ENCODE peak calls at places on chromosomes 16 and 17, in nine cellular contexts. One of them, this sample, is unnamed.
A peak's percentile ranks its signal among the peaks of the same experiment; 100 is the strongest.

GRCh38 chr16:1771864-1772361 is 570 bp upstream of the NME3 start:
- DNase-seq in OCI-LY7: peak; percentile 55
- DNase-seq in ascending aorta: no peak
- DNase-seq in iPS-NIHi11: no peak
- DNase-seq in pancreas: no peak
- DNase-seq in stimulated activated effector memory CD8-positive, alpha-beta T cell treated with anti-CD3 and anti-CD28 coated beads, Interleukin-12 subunit alpha, Interleukin-12 subunit beta, amount 100 ng/mL, for 72 hours: peak; percentile 73
- DNase-seq in NCI-H2171 treated with DMSO at 0.1 percent for 48 hours: no peak
- DNase-seq in NCI-H2029: no peak
- DNase-seq in stimulated activated CD8-positive, alpha-beta memory T cell treated with anti-CD3 and anti-CD28 coated beads, Interleukin-7, amount 100 ng/mL, for 1 hour: no peak
- DNase-seq in this sample: no peak

GRCh38 chr17:41907185-41907556 is 11.6 kb downstream of the ACLY start:
- DNase-seq in stimulated activated effector memory CD8-positive, alpha-beta T cell treated with anti-CD3 and anti-CD28 coated beads, Interleukin-12 subunit alpha, Interleukin-12 subunit beta, amount 100 ng/mL, for 72 hours: no peak
- DNase-seq in NCI-H2171 treated with DMSO at 0.1 percent for 48 hours: no peak
- DNase-seq in NCI-H2029: no peak
- DNase-seq in iPS-NIHi11: no peak
- DNase-seq in stimulated activated CD8-positive, alpha-beta memory T cell treated with anti-CD3 and anti-CD28 coated beads, Interleukin-7, amount 100 ng/mL, for 1 hour: no peak
- DNase-seq in pancreas: no peak
- DNase-seq in OCI-LY7: no peak
- DNase-seq in ascending aorta: no peak
- DNase-seq in this sample: no peak

GRCh38 chr17:4331614-4332013 is 34.9 kb downstream of the UBE2G1 start:
- DNase-seq in iPS-NIHi11: no peak
- DNase-seq in NCI-H2029: no peak
- DNase-seq in OCI-LY7: no peak
- DNase-seq in NCI-H2171 treated with DMSO at 0.1 percent for 48 hours: peak; percentile 11
- DNase-seq in pancreas: no peak
- DNase-seq in stimulated activated effector memory CD8-positive, alpha-beta T cell treated with anti-CD3 and anti-CD28 coated beads, Interleukin-12 subunit alpha, Interleukin-12 subunit beta, amount 100 ng/mL, for 72 hours: no peak
- DNase-seq in stimulated activated CD8-positive, alpha-beta memory T cell treated with anti-CD3 and anti-CD28 coated beads, Interleukin-7, amount 100 ng/mL, for 1 hour: no peak
- DNase-seq in ascending aorta: no peak
- DNase-seq in this sample: no peak

GRCh38 chr16:63169100-63169499 is 1132.9 kb upstream of the CDH8 start:
- DNase-seq in OCI-LY7: no peak
- DNase-seq in NCI-H2029: no peak
- DNase-seq in NCI-H2171 treated with DMSO at 0.1 percent for 48 hours: no peak
- DNase-seq in pancreas: no peak
- DNase-seq in stimulated activated CD8-positive, alpha-beta memory T cell treated with anti-CD3 and anti-CD28 coated beads, Interleukin-7, amount 100 ng/mL, for 1 hour: no peak
- DNase-seq in iPS-NIHi11: no peak
- DNase-seq in ascending aorta: no peak
- DNase-seq in stimulated activated effector memory CD8-positive, alpha-beta T cell treated with anti-CD3 and anti-CD28 coated beads, Interleukin-12 subunit alpha, Interleukin-12 subunit beta, amount 100 ng/mL, for 72 hours: no peak
- DNase-seq in this sample: no peak

GRCh38 chr17:51165680-51166197 is 472 bp upstream of the NME2 start:
- DNase-seq in stimulated activated CD8-positive, alpha-beta memory T cell treated with anti-CD3 and anti-CD28 coated beads, Interleukin-7, amount 100 ng/mL, for 1 hour: no peak
- DNase-seq in ascending aorta: no peak
- DNase-seq in iPS-NIHi11: peak; percentile 47
- DNase-seq in NCI-H2029: no peak
- DNase-seq in NCI-H2171 treated with DMSO at 0.1 percent for 48 hours: peak; percentile 86
- DNase-seq in stimulated activated effector memory CD8-positive, alpha-beta T cell treated with anti-CD3 and anti-CD28 coated beads, Interleukin-12 subunit alpha, Interleukin-12 subunit beta, amount 100 ng/mL, for 72 hours: no peak
- DNase-seq in OCI-LY7: no peak
- DNase-seq in pancreas: no peak
- DNase-seq in this sample: no peak

GRCh38 chr17:6054372-6054771 is 15.8 kb upstream of the WSCD1 start:
- DNase-seq in stimulated activated effector memory CD8-positive, alpha-beta T cell treated with anti-CD3 and anti-CD28 coated beads, Interleukin-12 subunit alpha, Interleukin-12 subunit beta, amount 100 ng/mL, for 72 hours: no peak
- DNase-seq in NCI-H2171 treated with DMSO at 0.1 percent for 48 hours: no peak
- DNase-seq in ascending aorta: no peak
- DNase-seq in iPS-NIHi11: no peak
- DNase-seq in NCI-H2029: no peak
- DNase-seq in stimulated activated CD8-positive, alpha-beta memory T cell treated with anti-CD3 and anti-CD28 coated beads, Interleukin-7, amount 100 ng/mL, for 1 hour: no peak
- DNase-seq in pancreas: no peak
- DNase-seq in OCI-LY7: no peak
- DNase-seq in this sample: no peak

GRCh38 chr16:68778551-68779231 is 41.6 kb downstream of the CDH1 start:
- DNase-seq in stimulated activated effector memory CD8-positive, alpha-beta T cell treated with anti-CD3 and anti-CD28 coated beads, Interleukin-12 subunit alpha, Interleukin-12 subunit beta, amount 100 ng/mL, for 72 hours: no peak
- DNase-seq in iPS-NIHi11: peak; percentile 54
- DNase-seq in NCI-H2171 treated with DMSO at 0.1 percent for 48 hours: peak; percentile 67
- DNase-seq in pancreas: peak; percentile 88
- DNase-seq in ascending aorta: no peak
- DNase-seq in OCI-LY7: no peak
- DNase-seq in stimulated activated CD8-positive, alpha-beta memory T cell treated with anti-CD3 and anti-CD28 coated beads, Interleukin-7, amount 100 ng/mL, for 1 hour: no peak
- DNase-seq in NCI-H2029: peak; percentile 63
- DNase-seq in this sample: no peak

GRCh38 chr17:80817861-80818260 is 173.8 kb upstream of the CHMP6 start:
- DNase-seq in iPS-NIHi11: no peak
- DNase-seq in stimulated activated effector memory CD8-positive, alpha-beta T cell treated with anti-CD3 and anti-CD28 coated beads, Interleukin-12 subunit alpha, Interleukin-12 subunit beta, amount 100 ng/mL, for 72 hours: no peak
- DNase-seq in NCI-H2171 treated with DMSO at 0.1 percent for 48 hours: no peak
- DNase-seq in OCI-LY7: no peak
- DNase-seq in NCI-H2029: no peak
- DNase-seq in ascending aorta: no peak
- DNase-seq in stimulated activated CD8-positive, alpha-beta memory T cell treated with anti-CD3 and anti-CD28 coated beads, Interleukin-7, amount 100 ng/mL, for 1 hour: no peak
- DNase-seq in pancreas: no peak
- DNase-seq in this sample: no peak

GRCh38 chr17:80446645-80447405 is 29.6 kb downstream of the NPTX1 start:
- DNase-seq in NCI-H2171 treated with DMSO at 0.1 percent for 48 hours: peak; percentile 52
- DNase-seq in OCI-LY7: no peak
- DNase-seq in ascending aorta: no peak
- DNase-seq in stimulated activated effector memory CD8-positive, alpha-beta T cell treated with anti-CD3 and anti-CD28 coated beads, Interleukin-12 subunit alpha, Interleukin-12 subunit beta, amount 100 ng/mL, for 72 hours: no peak
- DNase-seq in pancreas: peak; percentile 70
- DNase-seq in iPS-NIHi11: no peak
- DNase-seq in NCI-H2029: no peak
- DNase-seq in stimulated activated CD8-positive, alpha-beta memory T cell treated with anti-CD3 and anti-CD28 coated beads, Interleukin-7, amount 100 ng/mL, for 1 hour: no peak
- DNase-seq in this sample: no peak

GRCh38 chr16:84928679-84929420 is 82.5 kb downstream of the ZDHHC7 start:
- DNase-seq in stimulated activated effector memory CD8-positive, alpha-beta T cell treated with anti-CD3 and anti-CD28 coated beads, Interleukin-12 subunit alpha, Interleukin-12 subunit beta, amount 100 ng/mL, for 72 hours: no peak
- DNase-seq in NCI-H2171 treated with DMSO at 0.1 percent for 48 hours: no peak
- DNase-seq in NCI-H2029: no peak
- DNase-seq in pancreas: no peak
- DNase-seq in stimulated activated CD8-positive, alpha-beta memory T cell treated with anti-CD3 and anti-CD28 coated beads, Interleukin-7, amount 100 ng/mL, for 1 hour: no peak
- DNase-seq in ascending aorta: peak; percentile 48
- DNase-seq in iPS-NIHi11: no peak
- DNase-seq in OCI-LY7: no peak
- DNase-seq in this sample: no peak

GRCh38 chr16:15613676-15614075 is 29.3 kb downstream of the MARF1 start:
- DNase-seq in OCI-LY7: no peak
- DNase-seq in NCI-H2029: no peak
- DNase-seq in NCI-H2171 treated with DMSO at 0.1 percent for 48 hours: no peak
- DNase-seq in stimulated activated effector memory CD8-positive, alpha-beta T cell treated with anti-CD3 and anti-CD28 coated beads, Interleukin-12 subunit alpha, Interleukin-12 subunit beta, amount 100 ng/mL, for 72 hours: no peak
- DNase-seq in pancreas: no peak
- DNase-seq in iPS-NIHi11: no peak
- DNase-seq in stimulated activated CD8-positive, alpha-beta memory T cell treated with anti-CD3 and anti-CD28 coated beads, Interleukin-7, amount 100 ng/mL, for 1 hour: no peak
- DNase-seq in ascending aorta: no peak
- DNase-seq in this sample: no peak

GRCh38 chr16:89687092-89687940 is 827 bp downstream of the CDK10 start:
- DNase-seq in OCI-LY7: peak; percentile 73
- DNase-seq in NCI-H2029: no peak
- DNase-seq in stimulated activated effector memory CD8-positive, alpha-beta T cell treated with anti-CD3 and anti-CD28 coated beads, Interleukin-12 subunit alpha, Interleukin-12 subunit beta, amount 100 ng/mL, for 72 hours: no peak
- DNase-seq in ascending aorta: no peak
- DNase-seq in stimulated activated CD8-positive, alpha-beta memory T cell treated with anti-CD3 and anti-CD28 coated beads, Interleukin-7, amount 100 ng/mL, for 1 hour: no peak
- DNase-seq in iPS-NIHi11: no peak
- DNase-seq in NCI-H2171 treated with DMSO at 0.1 percent for 48 hours: peak; percentile 51
- DNase-seq in pancreas: peak; percentile 89
- DNase-seq in this sample: no peak

GRCh38 chr17:76388966-76389888 is 4.8 kb downstream of the SPHK1 start:
- DNase-seq in iPS-NIHi11: peak; percentile 55
- DNase-seq in ascending aorta: no peak
- DNase-seq in OCI-LY7: no peak
- DNase-seq in stimulated activated CD8-positive, alpha-beta memory T cell treated with anti-CD3 and anti-CD28 coated beads, Interleukin-7, amount 100 ng/mL, for 1 hour: no peak
- DNase-seq in NCI-H2029: no peak
- DNase-seq in NCI-H2171 treated with DMSO at 0.1 percent for 48 hours: no peak
- DNase-seq in stimulated activated effector memory CD8-positive, alpha-beta T cell treated with anti-CD3 and anti-CD28 coated beads, Interleukin-12 subunit alpha, Interleukin-12 subunit beta, amount 100 ng/mL, for 72 hours: no peak
- DNase-seq in pancreas: peak; percentile 38
- DNase-seq in this sample: no peak

GRCh38 chr16:57609541-57610401 is 18.7 kb upstream of the ADGRG1 start:
- DNase-seq in stimulated activated CD8-positive, alpha-beta memory T cell treated with anti-CD3 and anti-CD28 coated beads, Interleukin-7, amount 100 ng/mL, for 1 hour: no peak
- DNase-seq in pancreas: no peak
- DNase-seq in ascending aorta: no peak
- DNase-seq in NCI-H2171 treated with DMSO at 0.1 percent for 48 hours: peak; percentile 53
- DNase-seq in OCI-LY7: peak; percentile 31
- DNase-seq in iPS-NIHi11: no peak
- DNase-seq in NCI-H2029: peak; percentile 16
- DNase-seq in stimulated activated effector memory CD8-positive, alpha-beta T cell treated with anti-CD3 and anti-CD28 coated beads, Interleukin-12 subunit alpha, Interleukin-12 subunit beta, amount 100 ng/mL, for 72 hours: peak; percentile 91
- DNase-seq in this sample: no peak

GRCh38 chr16:80804451-80805383 is at the start of gene CDYL2:
- DNase-seq in iPS-NIHi11: peak; percentile 83
- DNase-seq in OCI-LY7: peak; percentile 53
- DNase-seq in NCI-H2171 treated with DMSO at 0.1 percent for 48 hours: no peak
- DNase-seq in pancreas: peak; percentile 34
- DNase-seq in stimulated activated effector memory CD8-positive, alpha-beta T cell treated with anti-CD3 and anti-CD28 coated beads, Interleukin-12 subunit alpha, Interleukin-12 subunit beta, amount 100 ng/mL, for 72 hours: peak; percentile 64
- DNase-seq in stimulated activated CD8-positive, alpha-beta memory T cell treated with anti-CD3 and anti-CD28 coated beads, Interleukin-7, amount 100 ng/mL, for 1 hour: no peak
- DNase-seq in NCI-H2029: no peak
- DNase-seq in ascending aorta: no peak
- DNase-seq in this sample: no peak

GRCh38 chr17:79970576-79971068 is 65.0 kb downstream of the TBC1D16 start:
- DNase-seq in ascending aorta: no peak
- DNase-seq in NCI-H2029: peak; percentile 7
- DNase-seq in stimulated activated CD8-positive, alpha-beta memory T cell treated with anti-CD3 and anti-CD28 coated beads, Interleukin-7, amount 100 ng/mL, for 1 hour: no peak
- DNase-seq in pancreas: no peak
- DNase-seq in OCI-LY7: peak; percentile 82
- DNase-seq in NCI-H2171 treated with DMSO at 0.1 percent for 48 hours: no peak
- DNase-seq in stimulated activated effector memory CD8-positive, alpha-beta T cell treated with anti-CD3 and anti-CD28 coated beads, Interleukin-12 subunit alpha, Interleukin-12 subunit beta, amount 100 ng/mL, for 72 hours: peak; percentile 60
- DNase-seq in iPS-NIHi11: peak; percentile 61
- DNase-seq in this sample: no peak

GRCh38 chr16:57801098-57801855 is 1.0 kb downstream of the KIFC3 start:
- DNase-seq in stimulated activated effector memory CD8-positive, alpha-beta T cell treated with anti-CD3 and anti-CD28 coated beads, Interleukin-12 subunit alpha, Interleukin-12 subunit beta, amount 100 ng/mL, for 72 hours: no peak
- DNase-seq in pancreas: no peak
- DNase-seq in NCI-H2029: no peak
- DNase-seq in NCI-H2171 treated with DMSO at 0.1 percent for 48 hours: no peak
- DNase-seq in iPS-NIHi11: no peak
- DNase-seq in ascending aorta: no peak
- DNase-seq in OCI-LY7: no peak
- DNase-seq in stimulated activated CD8-positive, alpha-beta memory T cell treated with anti-CD3 and anti-CD28 coated beads, Interleukin-7, amount 100 ng/mL, for 1 hour: no peak
- DNase-seq in this sample: no peak

GRCh38 chr17:28538296-28538895 is 14.0 kb downstream of the UNC119 start:
- DNase-seq in NCI-H2029: no peak
- DNase-seq in iPS-NIHi11: no peak
- DNase-seq in OCI-LY7: no peak
- DNase-seq in NCI-H2171 treated with DMSO at 0.1 percent for 48 hours: no peak
- DNase-seq in stimulated activated CD8-positive, alpha-beta memory T cell treated with anti-CD3 and anti-CD28 coated beads, Interleukin-7, amount 100 ng/mL, for 1 hour: no peak
- DNase-seq in stimulated activated effector memory CD8-positive, alpha-beta T cell treated with anti-CD3 and anti-CD28 coated beads, Interleukin-12 subunit alpha, Interleukin-12 subunit beta, amount 100 ng/mL, for 72 hours: no peak
- DNase-seq in pancreas: no peak
- DNase-seq in ascending aorta: no peak
- DNase-seq in this sample: no peak

GRCh38 chr17:5901731-5902660 is 168.2 kb upstream of the WSCD1 start:
- DNase-seq in NCI-H2171 treated with DMSO at 0.1 percent for 48 hours: no peak
- DNase-seq in OCI-LY7: no peak
- DNase-seq in NCI-H2029: no peak
- DNase-seq in stimulated activated CD8-positive, alpha-beta memory T cell treated with anti-CD3 and anti-CD28 coated beads, Interleukin-7, amount 100 ng/mL, for 1 hour: no peak
- DNase-seq in stimulated activated effector memory CD8-positive, alpha-beta T cell treated with anti-CD3 and anti-CD28 coated beads, Interleukin-12 subunit alpha, Interleukin-12 subunit beta, amount 100 ng/mL, for 72 hours: no peak
- DNase-seq in pancreas: no peak
- DNase-seq in iPS-NIHi11: no peak
- DNase-seq in ascending aorta: no peak
- DNase-seq in this sample: no peak

GRCh38 chr17:32523827-32524552 is 37.2 kb downstream of the CDK5R1 start:
- DNase-seq in OCI-LY7: peak; percentile 68
- DNase-seq in NCI-H2171 treated with DMSO at 0.1 percent for 48 hours: no peak
- DNase-seq in iPS-NIHi11: no peak
- DNase-seq in stimulated activated effector memory CD8-positive, alpha-beta T cell treated with anti-CD3 and anti-CD28 coated beads, Interleukin-12 subunit alpha, Interleukin-12 subunit beta, amount 100 ng/mL, for 72 hours: peak; percentile 70
- DNase-seq in pancreas: no peak
- DNase-seq in NCI-H2029: no peak
- DNase-seq in ascending aorta: no peak
- DNase-seq in stimulated activated CD8-positive, alpha-beta memory T cell treated with anti-CD3 and anti-CD28 coated beads, Interleukin-7, amount 100 ng/mL, for 1 hour: no peak
- DNase-seq in this sample: no peak

GRCh38 chr16:35562471-35562870 is 2103.1 kb downstream of the TP53TG3F start:
- DNase-seq in OCI-LY7: no peak
- DNase-seq in stimulated activated CD8-positive, alpha-beta memory T cell treated with anti-CD3 and anti-CD28 coated beads, Interleukin-7, amount 100 ng/mL, for 1 hour: no peak
- DNase-seq in NCI-H2029: no peak
- DNase-seq in pancreas: no peak
- DNase-seq in NCI-H2171 treated with DMSO at 0.1 percent for 48 hours: no peak
- DNase-seq in iPS-NIHi11: no peak
- DNase-seq in stimulated activated effector memory CD8-positive, alpha-beta T cell treated with anti-CD3 and anti-CD28 coated beads, Interleukin-12 subunit alpha, Interleukin-12 subunit beta, amount 100 ng/mL, for 72 hours: no peak
- DNase-seq in ascending aorta: no peak
- DNase-seq in this sample: no peak

GRCh38 chr16:85659805-85660511 is 28.8 kb downstream of the GINS2 start:
- DNase-seq in stimulated activated CD8-positive, alpha-beta memory T cell treated with anti-CD3 and anti-CD28 coated beads, Interleukin-7, amount 100 ng/mL, for 1 hour: peak; percentile 14
- DNase-seq in ascending aorta: no peak
- DNase-seq in iPS-NIHi11: peak; percentile 96
- DNase-seq in NCI-H2171 treated with DMSO at 0.1 percent for 48 hours: peak; percentile 47
- DNase-seq in stimulated activated effector memory CD8-positive, alpha-beta T cell treated with anti-CD3 and anti-CD28 coated beads, Interleukin-12 subunit alpha, Interleukin-12 subunit beta, amount 100 ng/mL, for 72 hours: peak; percentile 87
- DNase-seq in OCI-LY7: peak; percentile 69
- DNase-seq in pancreas: no peak
- DNase-seq in NCI-H2029: peak; percentile 27
- DNase-seq in this sample: no peak

GRCh38 chr16:67959520-67959919 is 8.9 kb downstream of the SLC12A4 start:
- DNase-seq in pancreas: peak; percentile 23
- DNase-seq in NCI-H2029: no peak
- DNase-seq in iPS-NIHi11: no peak
- DNase-seq in OCI-LY7: no peak
- DNase-seq in NCI-H2171 treated with DMSO at 0.1 percent for 48 hours: no peak
- DNase-seq in stimulated activated effector memory CD8-positive, alpha-beta T cell treated with anti-CD3 and anti-CD28 coated beads, Interleukin-12 subunit alpha, Interleukin-12 subunit beta, amount 100 ng/mL, for 72 hours: no peak
- DNase-seq in ascending aorta: no peak
- DNase-seq in stimulated activated CD8-positive, alpha-beta memory T cell treated with anti-CD3 and anti-CD28 coated beads, Interleukin-7, amount 100 ng/mL, for 1 hour: no peak
- DNase-seq in this sample: no peak

GRCh38 chr17:81578561-81579225 is 26.5 kb upstream of the FAAP100 start:
- DNase-seq in NCI-H2029: no peak
- DNase-seq in ascending aorta: no peak
- DNase-seq in iPS-NIHi11: no peak
- DNase-seq in pancreas: no peak
- DNase-seq in NCI-H2171 treated with DMSO at 0.1 percent for 48 hours: no peak
- DNase-seq in stimulated activated CD8-positive, alpha-beta memory T cell treated with anti-CD3 and anti-CD28 coated beads, Interleukin-7, amount 100 ng/mL, for 1 hour: no peak
- DNase-seq in stimulated activated effector memory CD8-positive, alpha-beta T cell treated with anti-CD3 and anti-CD28 coated beads, Interleukin-12 subunit alpha, Interleukin-12 subunit beta, amount 100 ng/mL, for 72 hours: no peak
- DNase-seq in OCI-LY7: no peak
- DNase-seq in this sample: no peak

GRCh38 chr17:35890774-35891155 is 10.6 kb upstream of the CCL5 start:
- DNase-seq in iPS-NIHi11: peak; percentile 44
- DNase-seq in stimulated activated effector memory CD8-positive, alpha-beta T cell treated with anti-CD3 and anti-CD28 coated beads, Interleukin-12 subunit alpha, Interleukin-12 subunit beta, amount 100 ng/mL, for 72 hours: peak; percentile 79
- DNase-seq in NCI-H2171 treated with DMSO at 0.1 percent for 48 hours: peak; percentile 43
- DNase-seq in NCI-H2029: peak; percentile 92
- DNase-seq in stimulated activated CD8-positive, alpha-beta memory T cell treated with anti-CD3 and anti-CD28 coated beads, Interleukin-7, amount 100 ng/mL, for 1 hour: no peak
- DNase-seq in OCI-LY7: no peak
- DNase-seq in pancreas: no peak
- DNase-seq in ascending aorta: peak; percentile 26
- DNase-seq in this sample: no peak

GRCh38 chr17:3585826-3586225 is 23.4 kb downstream of the TRPV1 start:
- DNase-seq in stimulated activated CD8-positive, alpha-beta memory T cell treated with anti-CD3 and anti-CD28 coated beads, Interleukin-7, amount 100 ng/mL, for 1 hour: no peak
- DNase-seq in pancreas: no peak
- DNase-seq in NCI-H2171 treated with DMSO at 0.1 percent for 48 hours: no peak
- DNase-seq in iPS-NIHi11: no peak
- DNase-seq in OCI-LY7: no peak
- DNase-seq in ascending aorta: no peak
- DNase-seq in NCI-H2029: no peak
- DNase-seq in stimulated activated effector memory CD8-positive, alpha-beta T cell treated with anti-CD3 and anti-CD28 coated beads, Interleukin-12 subunit alpha, Interleukin-12 subunit beta, amount 100 ng/mL, for 72 hours: no peak
- DNase-seq in this sample: no peak

GRCh38 chr16:4833584-4833983 is 13.5 kb downstream of the GLYR1 start:
- DNase-seq in ascending aorta: no peak
- DNase-seq in stimulated activated effector memory CD8-positive, alpha-beta T cell treated with anti-CD3 and anti-CD28 coated beads, Interleukin-12 subunit alpha, Interleukin-12 subunit beta, amount 100 ng/mL, for 72 hours: no peak
- DNase-seq in stimulated activated CD8-positive, alpha-beta memory T cell treated with anti-CD3 and anti-CD28 coated beads, Interleukin-7, amount 100 ng/mL, for 1 hour: no peak
- DNase-seq in OCI-LY7: no peak
- DNase-seq in NCI-H2029: no peak
- DNase-seq in iPS-NIHi11: no peak
- DNase-seq in pancreas: no peak
- DNase-seq in NCI-H2171 treated with DMSO at 0.1 percent for 48 hours: no peak
- DNase-seq in this sample: no peak

GRCh38 chr17:29617481-29618271 is 5.0 kb downstream of the CORO6 start:
- DNase-seq in OCI-LY7: peak; percentile 87
- DNase-seq in stimulated activated effector memory CD8-positive, alpha-beta T cell treated with anti-CD3 and anti-CD28 coated beads, Interleukin-12 subunit alpha, Interleukin-12 subunit beta, amount 100 ng/mL, for 72 hours: peak; percentile 92
- DNase-seq in iPS-NIHi11: peak; percentile 66
- DNase-seq in NCI-H2029: peak; percentile 80
- DNase-seq in ascending aorta: peak; percentile 46
- DNase-seq in NCI-H2171 treated with DMSO at 0.1 percent for 48 hours: peak; percentile 81
- DNase-seq in pancreas: peak; percentile 70
- DNase-seq in stimulated activated CD8-positive, alpha-beta memory T cell treated with anti-CD3 and anti-CD28 coated beads, Interleukin-7, amount 100 ng/mL, for 1 hour: peak; percentile 76
- DNase-seq in this sample: no peak

GRCh38 chr16:79656537-79657115 is 56.1 kb upstream of the MAF start:
- DNase-seq in iPS-NIHi11: no peak
- DNase-seq in stimulated activated CD8-positive, alpha-beta memory T cell treated with anti-CD3 and anti-CD28 coated beads, Interleukin-7, amount 100 ng/mL, for 1 hour: no peak
- DNase-seq in stimulated activated effector memory CD8-positive, alpha-beta T cell treated with anti-CD3 and anti-CD28 coated beads, Interleukin-12 subunit alpha, Interleukin-12 subunit beta, amount 100 ng/mL, for 72 hours: no peak
- DNase-seq in NCI-H2029: peak; percentile 32
- DNase-seq in OCI-LY7: no peak
- DNase-seq in NCI-H2171 treated with DMSO at 0.1 percent for 48 hours: no peak
- DNase-seq in pancreas: peak; percentile 11
- DNase-seq in ascending aorta: no peak
- DNase-seq in this sample: no peak

GRCh38 chr17:66803474-66803951 is 31.4 kb upstream of the CACNG5 start:
- DNase-seq in iPS-NIHi11: peak; percentile 65
- DNase-seq in pancreas: no peak
- DNase-seq in stimulated activated effector memory CD8-positive, alpha-beta T cell treated with anti-CD3 and anti-CD28 coated beads, Interleukin-12 subunit alpha, Interleukin-12 subunit beta, amount 100 ng/mL, for 72 hours: no peak
- DNase-seq in OCI-LY7: no peak
- DNase-seq in NCI-H2029: no peak
- DNase-seq in NCI-H2171 treated with DMSO at 0.1 percent for 48 hours: no peak
- DNase-seq in ascending aorta: no peak
- DNase-seq in stimulated activated CD8-positive, alpha-beta memory T cell treated with anti-CD3 and anti-CD28 coated beads, Interleukin-7, amount 100 ng/mL, for 1 hour: no peak
- DNase-seq in this sample: no peak

GRCh38 chr16:3175157-3176153 is 12.5 kb upstream of the OR1F1 start:
- DNase-seq in NCI-H2171 treated with DMSO at 0.1 percent for 48 hours: peak; percentile 43
- DNase-seq in iPS-NIHi11: peak; percentile 43
- DNase-seq in OCI-LY7: no peak
- DNase-seq in stimulated activated CD8-positive, alpha-beta memory T cell treated with anti-CD3 and anti-CD28 coated beads, Interleukin-7, amount 100 ng/mL, for 1 hour: no peak
- DNase-seq in NCI-H2029: no peak
- DNase-seq in stimulated activated effector memory CD8-positive, alpha-beta T cell treated with anti-CD3 and anti-CD28 coated beads, Interleukin-12 subunit alpha, Interleukin-12 subunit beta, amount 100 ng/mL, for 72 hours: peak; percentile 78
- DNase-seq in ascending aorta: no peak
- DNase-seq in pancreas: no peak
- DNase-seq in this sample: no peak

This sample was measured in esophagus squamous epithelium.